ENCODE peak calls at places on chromosomes 5 and 9, in eight cellular contexts. I, M, J, L, U, D, R and F are unnamed samples. For H3K27me3, the result is how much of the 10 kb centered on the place peaks cover.

GRCh38 chr5:93476211-93476851 is 104.7 kb downstream of the NR2F1-AS1 start:
- DNase-seq in M (no peak), U (no peak), D (peak), L (no peak), R (no peak), J (no peak), I (peak), F (peak)

GRCh38 chr9:134644715-134645606 is 3.4 kb downstream of the COL5A1 start:
- DNase-seq in M (no peak), D (peak), R (no peak), U (no peak), L (peak), J (peak), I (peak), F (peak)

GRCh38 chr5:178788381-178789085 is 58.1 kb upstream of the ZNF354A start:
- DNase-seq in I (no peak), D (no peak), U (no peak), J (no peak), R (no peak), L (no peak), M (no peak), F (no peak)

GRCh38 chr5:178314066-178314660 is 81.6 kb upstream of the PHYKPL start:
- DNase-seq in U (no peak), I (no peak), M (no peak), J (no peak), L (no peak), R (no peak), D (no peak), F (no peak)

GRCh38 chr9:85089188-85089969 is 419.9 kb downstream of the NTRK2 start:
- DNase-seq in J (no peak), M (no peak), D (no peak), I (peak), U (no peak), L (no peak), R (no peak), F (no peak)

GRCh38 chr9:10062629-10063395 is 550.0 kb downstream of the PTPRD start:
- DNase-seq in D (peak), M (no peak), I (no peak), L (no peak), R (no peak), J (no peak), U (no peak), F (peak)

GRCh38 chr5:55411881-55412280 is 104.1 kb downstream of the MTREX start:
- DNase-seq in M (no peak), U (no peak), R (no peak), I (no peak), D (no peak), L (no peak), J (no peak), F (no peak)

GRCh38 chr9:131464354-131465000 is 38.2 kb upstream of the POMT1 start:
- DNase-seq in J (no peak), U (no peak), M (no peak), I (no peak), D (no peak), L (no peak), R (no peak), F (no peak)

GRCh38 chr5:120014535-120014934 is 385.2 kb downstream of the FAM170A start:
- DNase-seq in R (no peak), U (no peak), L (no peak), J (no peak), I (no peak), D (peak), M (no peak), F (no peak)

GRCh38 chr9:133428579-133429215 is 6.5 kb downstream of the ADAMTS13 start:
- DNase-seq in L (peak), R (no peak), D (no peak), M (no peak), J (peak), U (no peak), I (peak), F (peak)

GRCh38 chr5:133993563-133993962 is 11.2 kb downstream of the VDAC1 start:
- DNase-seq in M (no peak), R (no peak), U (no peak), D (no peak), I (no peak), J (no peak), L (no peak), F (no peak)

GRCh38 chr5:107218457-107219193 is 452.1 kb downstream of the EFNA5 start:
- DNase-seq in I (no peak), U (no peak), L (no peak), J (no peak), D (peak), M (no peak), R (no peak), F (peak)

GRCh38 chr9:76321185-76321828 is 72.9 kb downstream of the RFK start:
- DNase-seq in L (no peak), R (no peak), J (peak), M (peak), I (peak), U (no peak), D (peak), F (peak)

GRCh38 chr9:112110773-112111106 is 64.4 kb downstream of the SUSD1 start:
- DNase-seq in D (no peak), L (no peak), M (no peak), U (no peak), I (no peak), R (no peak), J (no peak), F (no peak)

GRCh38 chr9:112110094-112110772 is 64.9 kb downstream of the SUSD1 start:
- DNase-seq in I (no peak), R (no peak), U (no peak), L (peak), D (no peak), J (peak), M (no peak), F (no peak)

GRCh38 chr9:112104401-112104800 is 70.7 kb downstream of the SUSD1 start:
- DNase-seq in J (no peak), L (peak), I (no peak), R (no peak), M (no peak), D (no peak), U (no peak), F (no peak)

GRCh38 chr9:112103405-112103804 is 71.7 kb downstream of the SUSD1 start:
- DNase-seq in I (no peak), U (no peak), R (no peak), D (no peak), M (no peak), J (no peak), L (no peak), F (no peak)

DNA sequence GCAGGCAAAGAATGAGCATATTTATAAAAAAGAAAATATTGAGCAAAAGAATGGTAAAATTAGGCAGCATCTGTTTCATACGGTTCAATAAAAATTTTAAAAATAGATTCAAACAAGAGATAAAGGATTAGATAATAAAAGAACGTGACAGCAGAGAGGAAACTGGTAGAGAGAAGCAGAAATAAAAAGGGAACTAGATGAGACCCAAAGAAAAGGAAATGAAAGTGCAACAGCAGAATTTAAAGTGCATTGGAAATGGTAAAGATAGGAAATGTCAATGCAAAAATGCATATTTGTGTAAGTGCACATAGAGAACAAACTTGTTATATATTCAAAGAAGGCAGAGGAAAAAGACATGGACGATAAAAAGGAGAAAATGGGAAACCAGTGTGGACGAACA is 70.2 kb downstream of the SUSD1 start:
- DNase-seq in L (no peak), J (no peak), R (no peak), M (no peak), D (no peak), I (no peak), U (no peak), F (no peak)
- H3K9ac ChIP-seq in L (no peak), J (no peak), R (no peak), M (no peak), D (no peak), I (no peak), U (no peak), F (no peak)

GRCh38 chr5:1446602-1447343 is 1.5 kb upstream of the SLC6A3 start:
- DNase-seq in D (no peak), I (no peak), M (no peak), U (no peak), J (no peak), L (no peak), R (no peak), F (no peak)
- H3K27me3 ChIP-seq in D (half or more), I (half or more), M (under half), U (under half), J (under half), L (under half), R (under half), F (under half)

GRCh38 chr9:137014776-137015539 is 13.1 kb downstream of the ABCA2 start:
- DNase-seq in U (no peak), I (no peak), M (no peak), J (no peak), R (no peak), L (no peak), D (no peak), F (no peak)
- H3K9ac ChIP-seq in U (no peak), I (no peak), M (no peak), J (no peak), R (no peak), L (no peak), D (no peak), F (no peak)

GRCh38 chr9:34580358-34580757 is 9.2 kb downstream of the CNTFR start:
- DNase-seq in D (no peak), I (no peak), M (no peak), R (no peak), U (no peak), J (no peak), L (no peak), F (no peak)
- H3K27me3 ChIP-seq in D (half or more), I (under half), M (under half), R (under half), U (under half), J (under half), L (under half), F (under half)

GRCh38 chr5:165560641-165561040 is 2055.2 kb downstream of the MAT2B start:
- DNase-seq in I (no peak), M (no peak), D (no peak), R (no peak), L (no peak), U (no peak), J (no peak), F (no peak)
- H3K9ac ChIP-seq in I (no peak), M (no peak), D (no peak), R (no peak), L (no peak), U (no peak), J (no peak), F (no peak)

DNA sequence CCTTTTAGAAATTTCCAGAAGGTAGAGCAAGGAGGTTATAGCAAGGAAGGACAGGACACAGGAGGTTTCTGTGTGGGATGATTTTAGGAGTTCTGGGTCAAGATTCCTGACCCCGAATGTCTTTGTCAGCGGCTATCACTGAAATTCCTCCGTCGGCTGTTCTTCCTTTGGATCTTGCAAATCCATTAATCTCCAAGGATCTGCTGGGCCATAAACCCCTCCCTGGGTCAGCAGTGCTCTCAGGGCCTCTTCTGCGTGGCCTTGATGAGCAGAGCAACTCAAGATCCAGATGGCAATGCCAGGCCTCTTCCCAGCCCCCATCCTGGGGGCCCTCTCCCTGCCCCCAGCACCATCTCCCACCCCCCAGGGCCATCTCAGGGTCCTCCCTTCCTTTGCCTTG is 16.3 kb upstream of the COL27A1 start:
- DNase-seq in M (no peak), L (no peak), U (no peak), J (no peak), I (no peak), D (no peak), R (no peak), F (no peak)
- H3K27me3 ChIP-seq in M (under half), L (under half), U (under half), J (under half), I (under half), D (half or more), R (under half), F (under half)

GRCh38 chr5:109740329-109740728 is 50.6 kb downstream of the MAN2A1 start:
- DNase-seq in R (no peak), L (no peak), D (peak), M (no peak), I (no peak), J (peak), U (peak), F (no peak)
- H3K9ac ChIP-seq in R (no peak), L (no peak), D (peak), M (no peak), I (peak), J (peak), U (no peak), F (no peak)